ENCODE peak calls at places on chromosomes 11 and 22, in nine cellular contexts. L is cardiac muscle cell, Z is nephron progenitor cell, Q is progenitor cell of endocrine pancreas, R is AG04450, J is neural crest cell, X is pancreas, K is foreskin fibroblast, P is body of pancreas. W is an unnamed sample.
A peak's percentile ranks its signal among the peaks of the same experiment; 100 is the strongest.

GRCh38 chr11:8689726-8690255 is 7.2 kb downstream of the RPL27A start:
- DNase-seq in P (no peak), K (no peak), Q (no peak), Z (no peak), R (no peak), J (no peak), X (no peak), L (no peak), W (no peak)

GRCh38 chr11:29554000-29554399 is 462.8 kb downstream of the KCNA4 start:
- DNase-seq in Z (no peak), K (no peak), P (no peak), L (no peak), Q (no peak), J (no peak), X (no peak), R (no peak), W (no peak)

GRCh38 chr11:19800714-19801519 is 88.3 kb downstream of the NAV2 start:
- DNase-seq in J (no peak), Q (no peak), P (no peak), K (no peak), X (no peak), R (no peak), Z (no peak), L (no peak), W (no peak)

GRCh38 chr22:47375621-47376321 is 613.3 kb downstream of the TBC1D22A start:
- DNase-seq in R (no peak), J (no peak), L (no peak), X (no peak), Z (no peak), Q (no peak), K (no peak), P (no peak), W (no peak)

GRCh38 chr11:134046681-134047449 is 22.0 kb upstream of the JAM3 start:
- DNase-seq in K (no peak), Q (no peak), L (no peak), R (no peak), Z (no peak), J (no peak), X (no peak), P (no peak), W (no peak)

GRCh38 chr22:47837703-47838102 is 1075.3 kb downstream of the TBC1D22A start:
- DNase-seq in Q (no peak), Z (no peak), J (no peak), P (peak; percentile 14), X (no peak), R (no peak), L (peak; percentile 12), K (no peak), W (no peak)

GRCh38 chr11:102389253-102389652 is 42.2 kb downstream of the BIRC2 start:
- DNase-seq in Q (no peak), X (no peak), J (no peak), L (no peak), Z (no peak), R (no peak), P (no peak), K (no peak), W (no peak)

GRCh38 chr22:25777411-25777810 is 35.4 kb downstream of the MYO18B start:
- DNase-seq in X (no peak), R (no peak), L (no peak), P (no peak), Q (no peak), K (no peak), Z (no peak), J (no peak), W (no peak)

GRCh38 chr11:69949327-69949726 is 128.8 kb upstream of the ANO1 start:
- DNase-seq in Z (no peak), P (peak; percentile 70), J (no peak), L (peak; percentile 64), R (no peak), Q (no peak), K (peak; percentile 69), X (no peak), W (no peak)

GRCh38 chr11:57476883-57477506 is 16.7 kb downstream of the RTN4RL2 start:
- DNase-seq in Z (peak; percentile 43), K (peak; percentile 53), X (peak; percentile 72), Q (no peak), J (no peak), R (no peak), L (no peak), P (peak; percentile 66), W (peak; percentile 24)

GRCh38 chr11:66956689-66957290 is 1.4 kb downstream of the PC start:
- DNase-seq in Q (no peak), P (peak; percentile 45), J (no peak), X (no peak), R (no peak), L (peak; percentile 66), Z (peak; percentile 26), K (peak; percentile 82), W (no peak)

GRCh38 chr11:37972691-37973090 is 1374.7 kb upstream of the RAG2 start:
- DNase-seq in K (no peak), J (no peak), P (no peak), L (peak; percentile 82), R (no peak), Z (no peak), Q (no peak), X (no peak), W (no peak)

GRCh38 chr22:39462443-39463147 is 5.8 kb downstream of the MGAT3 start:
- DNase-seq in R (no peak), L (no peak), J (no peak), K (no peak), Q (no peak), Z (peak; percentile 43), P (no peak), X (no peak), W (no peak)
- TF ChIP-seq CTCF in R (no peak), L (no peak), J (no peak), K (no peak), Q (peak; percentile 21), Z (no peak), P (no peak), X (no peak), W (no peak)

GRCh38 chr11:104609766-104610165 is 288.5 kb downstream of the CASP12 start:
- DNase-seq in Z (no peak), J (no peak), K (no peak), Q (no peak), L (peak; percentile 13), P (no peak), X (no peak), R (no peak), W (no peak)
- TF ChIP-seq CTCF in Z (no peak), J (no peak), K (no peak), Q (no peak), L (no peak), P (no peak), X (no peak), R (no peak), W (no peak)

GRCh38 chr11:14148653-14149273 is 186.2 kb downstream of the SPON1 start:
- DNase-seq in J (no peak), L (peak; percentile 57), Z (no peak), P (no peak), K (no peak), Q (no peak), R (peak; percentile 3), X (no peak), W (no peak)
- TF ChIP-seq CTCF in J (peak; percentile 74), L (peak; percentile 61), Z (peak; percentile 55), P (peak; percentile 46), K (peak; percentile 55), Q (peak; percentile 71), R (peak; percentile 70), X (peak; percentile 17), W (peak; percentile 43)

GRCh38 chr22:29793396-29793795 is 26.2 kb downstream of the UQCR10 start:
- DNase-seq in J (no peak), Q (no peak), X (no peak), K (no peak), R (no peak), P (no peak), L (no peak), Z (no peak), W (no peak)
- TF ChIP-seq CTCF in J (no peak), Q (no peak), X (no peak), K (no peak), R (no peak), P (no peak), L (no peak), Z (no peak), W (no peak)

DNA sequence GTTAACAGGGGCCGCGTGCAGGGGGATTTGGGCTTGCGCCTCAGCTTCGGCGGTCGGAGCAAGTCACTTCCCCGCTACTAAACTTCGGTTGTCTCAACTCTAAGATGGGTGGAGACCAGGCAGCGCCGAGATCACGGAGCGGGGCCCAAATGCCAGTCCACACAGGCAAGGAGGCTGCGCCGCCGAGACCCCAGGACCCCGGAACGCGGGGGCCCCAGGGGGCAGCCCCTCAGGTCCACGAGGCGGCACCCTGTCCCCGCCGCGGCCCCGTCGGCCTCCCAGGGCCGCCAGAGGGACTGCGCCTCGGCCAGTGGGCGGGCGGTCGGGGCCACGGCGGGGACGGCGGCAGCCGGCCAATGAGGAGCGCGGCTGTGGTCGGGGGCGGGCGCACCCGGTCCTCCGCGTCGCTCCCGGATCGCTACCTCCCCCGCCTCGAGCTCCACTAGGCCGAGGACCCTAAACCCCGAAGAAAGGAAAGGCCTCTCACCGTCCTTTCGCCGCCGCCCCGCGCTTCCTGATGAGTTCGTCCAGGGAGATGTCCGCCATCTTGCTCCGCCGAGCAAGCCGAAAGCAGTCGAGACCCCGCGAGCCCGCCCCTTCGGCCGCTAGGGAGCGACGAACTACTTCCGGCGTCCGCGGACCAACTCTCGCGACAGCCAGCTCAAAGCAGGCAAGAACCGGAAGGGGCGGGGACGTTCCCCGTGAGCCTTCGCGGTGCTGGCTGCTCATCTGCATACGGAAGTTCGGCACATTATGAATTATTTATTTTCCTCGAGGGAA is at the start of gene POLDIP3:
- DNase-seq in J (peak; percentile 97), Q (peak; percentile 99), Z (peak; percentile 99), R (peak; percentile 97), X (peak; percentile 99), K (peak; percentile 98), P (peak; percentile 99), L (peak; percentile 99), W (peak; percentile 99)
- TF ChIP-seq CTCF in J (peak; percentile 39), Q (peak; percentile 35), Z (no peak), R (peak; percentile 31), X (no peak), K (peak; percentile 16), P (peak; percentile 37), L (peak; percentile 24), W (no peak)

GRCh38 chr11:74953448-74953847 is 4.4 kb downstream of the SPCS2 start:
- DNase-seq in J (no peak), Z (no peak), X (no peak), P (no peak), L (no peak), R (no peak), Q (no peak), K (no peak), W (no peak)

GRCh38 chr11:74957937-74958629 is 9.0 kb downstream of the SPCS2 start:
- DNase-seq in K (no peak), R (no peak), Z (no peak), J (no peak), P (no peak), L (no peak), X (no peak), Q (no peak), W (no peak)

GRCh38 chr11:74954199-74954598 is 5.1 kb downstream of the SPCS2 start:
- DNase-seq in X (no peak), Q (no peak), L (no peak), J (no peak), K (no peak), P (no peak), Z (no peak), R (no peak), W (no peak)

GRCh38 chr11:74952752-74953151 is 3.7 kb downstream of the SPCS2 start:
- DNase-seq in R (no peak), Q (no peak), L (no peak), K (no peak), J (no peak), P (no peak), X (no peak), Z (no peak), W (no peak)

GRCh38 chr11:74956387-74956786 is 7.3 kb downstream of the SPCS2 start:
- DNase-seq in Z (no peak), Q (no peak), L (no peak), X (no peak), R (no peak), K (no peak), P (no peak), J (no peak), W (no peak)
- TF ChIP-seq CTCF in Z (no peak), Q (no peak), L (no peak), X (no peak), R (no peak), K (no peak), P (no peak), J (no peak), W (no peak)

W was measured in natural killer cell.